ENCODE peak calls at places on chromosomes 12 and 14, in six cellular contexts. I, N, A, V, G and S are unnamed samples.

GRCh38 chr14:72610096-72610830 is 283.6 kb downstream of the DPF3 start:
- DNase-seq in A (no peak), I (no peak), G (no peak), V (no peak), N (no peak), S (peak; percentile 85)

GRCh38 chr12:116317986-116318737 is 40.7 kb upstream of the MED13L start:
- DNase-seq in A (no peak), I (no peak), N (no peak), G (no peak), V (peak; percentile 63), S (no peak)

GRCh38 chr12:26576266-26576665 is 256.7 kb downstream of the ITPR2 start:
- DNase-seq in N (no peak), A (no peak), G (no peak), V (no peak), I (no peak), S (no peak)

GRCh38 chr12:13277278-13277677 is 80.8 kb downstream of the EMP1 start:
- DNase-seq in I (no peak), N (no peak), V (no peak), G (no peak), A (no peak), S (no peak)

GRCh38 chr14:68506645-68507405 is 286.0 kb downstream of the ZFP36L1 start:
- DNase-seq in V (peak; percentile 65), I (no peak), A (no peak), G (no peak), N (no peak), S (no peak)

GRCh38 chr12:96399081-96399918 is 939 bp downstream of the CDK17 start:
- DNase-seq in V (peak; percentile 85), G (peak; percentile 72), I (no peak), N (peak; percentile 55), A (peak; percentile 96), S (no peak)

GRCh38 chr12:91991397-91992187 is 154.1 kb downstream of the BTG1 start:
- DNase-seq in A (no peak), V (no peak), N (no peak), G (no peak), I (no peak), S (no peak)

GRCh38 chr12:98227162-98227561 is 288.2 kb upstream of the TMPO start:
- DNase-seq in V (no peak), N (peak; percentile 58), G (no peak), A (no peak), I (peak; percentile 7), S (no peak)

GRCh38 chr12:27158322-27158721 is 75.9 kb upstream of the C12orf71 start:
- DNase-seq in N (peak; percentile 60), G (no peak), I (no peak), A (no peak), V (no peak), S (no peak)

GRCh38 chr14:86885280-86885679 is 1107.7 kb downstream of the GALC start:
- DNase-seq in G (no peak), V (no peak), N (no peak), A (no peak), I (no peak), S (no peak)

GRCh38 chr12:52217223-52217622 is 15.8 kb upstream of the KRT7 start:
- DNase-seq in N (peak; percentile 22), G (peak; percentile 95), V (peak; percentile 93), A (peak; percentile 74), I (peak; percentile 75), S (no peak)

GRCh38 chr12:54759751-54760150 is 94.6 kb upstream of the MUCL1 start:
- DNase-seq in G (no peak), V (no peak), I (peak; percentile 42), N (peak; percentile 87), A (no peak), S (no peak)

GRCh38 chr14:67940894-67941455 is 121.4 kb downstream of the RAD51B start:
- DNase-seq in V (no peak), I (no peak), G (no peak), A (no peak), N (peak; percentile 9), S (no peak)

GRCh38 chr12:68850390-68850789 is 42.4 kb downstream of the MDM2 start:
- DNase-seq in A (no peak), N (no peak), I (no peak), G (no peak), V (no peak), S (no peak)

GRCh38 chr14:61460853-61461611 is 139.7 kb downstream of the PRKCH start:
- DNase-seq in G (no peak), I (no peak), N (no peak), V (no peak), A (no peak), S (no peak)

GRCh38 chr12:59407799-59408198 is 188.0 kb upstream of the SLC16A7 start:
- DNase-seq in A (no peak), I (no peak), G (no peak), V (no peak), N (peak; percentile 28), S (no peak)

GRCh38 chr14:77355811-77356210 is 21.1 kb downstream of the TMED8 start:
- DNase-seq in N (no peak), I (no peak), A (no peak), V (no peak), G (no peak), S (no peak)

GRCh38 chr12:119804011-119804641 is 73.0 kb downstream of the CIT start:
- DNase-seq in A (no peak), N (peak; percentile 88), I (peak; percentile 33), V (peak; percentile 52), G (no peak), S (no peak)

DNA sequence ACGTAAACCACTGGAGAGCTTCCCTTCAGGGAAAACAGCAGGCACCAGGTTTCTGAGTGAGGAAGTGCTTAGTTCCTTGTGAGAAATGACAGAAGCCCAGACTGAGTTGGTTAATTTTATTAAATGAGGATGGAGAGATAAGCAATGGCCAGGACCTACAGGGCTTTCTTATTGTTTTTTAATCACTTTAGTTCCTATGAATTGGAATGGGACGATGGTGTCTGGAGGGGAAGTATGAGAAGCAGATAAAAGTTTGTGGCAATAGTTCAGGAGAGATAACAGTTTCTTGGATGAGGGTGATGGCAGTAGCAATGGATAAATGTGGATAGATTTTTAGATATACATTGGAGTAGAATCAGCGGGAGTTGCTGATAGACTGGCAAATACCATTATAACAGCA is 86.5 kb upstream of the PTPRR start:
- DNase-seq in A (no peak), N (no peak), G (no peak), I (no peak), V (no peak), S (no peak)
- TF ChIP-seq POLR2AphosphoS5 in A (no peak), N (no peak), G (no peak), I (no peak), V (no peak), S (no peak)

GRCh38 chr14:91415794-91416743 is 1.6 kb downstream of the CCDC88C start:
- DNase-seq in A (peak; percentile 91), V (peak; percentile 71), G (no peak), I (no peak), N (peak; percentile 51), S (no peak)
- H3K4me3 ChIP-seq in A (peak overlapping the region; percentile 90), V (peak overlapping the region; percentile 88), G (peak overlapping the region; percentile 61), I (peak overlapping the region; percentile 77), N (peak overlapping the region; percentile 91), S (peak overlapping the region; percentile 63)

DNA sequence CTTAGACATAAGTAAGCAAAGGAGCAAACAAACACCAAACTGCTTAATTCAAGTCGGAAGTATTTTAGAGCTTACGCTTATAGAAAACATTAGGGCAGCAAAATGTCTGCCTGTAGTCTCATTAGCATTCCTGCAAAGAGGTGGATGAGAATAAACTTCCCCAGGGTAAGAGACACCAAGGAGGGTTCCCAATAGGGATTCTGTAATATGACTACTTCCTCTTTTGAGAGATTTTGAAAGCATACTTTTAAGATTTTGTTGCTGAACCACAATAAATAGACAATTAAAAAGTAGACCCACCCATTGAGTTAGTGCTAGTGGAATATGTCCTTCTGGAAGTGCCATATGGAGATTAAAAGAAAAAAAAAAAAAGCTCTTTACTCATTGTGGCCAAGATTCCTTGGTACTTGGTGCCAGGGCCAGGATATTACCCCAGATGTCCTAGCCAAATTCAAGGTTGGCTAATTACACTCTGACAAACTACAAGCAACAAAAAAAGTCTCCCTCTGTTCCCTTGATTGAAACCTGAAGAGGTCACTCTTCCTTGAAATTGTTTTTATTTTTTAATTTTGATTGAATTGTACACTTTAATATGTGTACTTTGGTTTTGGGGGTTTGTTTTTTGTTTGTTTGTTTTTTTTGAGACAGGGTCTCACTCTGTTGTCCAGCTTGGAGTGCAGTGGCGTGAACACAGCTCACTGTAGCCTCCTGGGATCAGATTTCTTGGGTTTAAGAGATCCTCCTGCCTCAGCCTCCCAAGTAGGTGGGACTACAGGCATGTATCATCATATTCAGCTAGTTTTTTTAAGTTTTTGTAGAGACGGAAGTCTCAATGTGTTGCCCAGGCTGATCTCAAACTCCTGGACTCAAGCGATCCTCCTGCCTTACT is 8.7 kb downstream of the CLIP1 start:
- DNase-seq in A (no peak), N (no peak), I (no peak), G (no peak), V (no peak), S (no peak)
- TF ChIP-seq POLR2AphosphoS5 in A (no peak), N (no peak), I (no peak), G (no peak), V (no peak), S (no peak)

GRCh38 chr12:1575799-1576401 is 18.5 kb downstream of the FBXL14 start:
- DNase-seq in A (no peak), G (no peak), V (no peak), N (no peak), I (no peak), S (no peak)

GRCh38 chr12:1575287-1575798 is 19.0 kb downstream of the FBXL14 start:
- DNase-seq in V (no peak), I (no peak), N (no peak), A (no peak), G (no peak), S (no peak)

GRCh38 chr12:1574863-1575254 is 19.5 kb downstream of the FBXL14 start:
- DNase-seq in G (no peak), A (no peak), V (no peak), N (no peak), I (no peak), S (no peak)

GRCh38 chr12:1573960-1574862 is 20.2 kb downstream of the FBXL14 start:
- DNase-seq in V (no peak), A (no peak), I (no peak), N (no peak), G (no peak), S (no peak)

GRCh38 chr12:1572731-1573130 is 21.6 kb downstream of the FBXL14 start:
- DNase-seq in V (no peak), N (no peak), G (no peak), I (no peak), A (no peak), S (no peak)
- H3K4me3 ChIP-seq in V (no peak overlapping the region), N (no peak overlapping the region), G (no peak overlapping the region), I (no peak overlapping the region), A (no peak overlapping the region), S (no peak overlapping the region)

GRCh38 chr12:32270818-32271710 is 128.3 kb upstream of the FGD4 start:
- DNase-seq in A (no peak), N (peak; percentile 49), V (no peak), I (no peak), G (no peak), S (no peak)

GRCh38 chr12:32273063-32273521 is 126.3 kb upstream of the FGD4 start:
- DNase-seq in I (no peak), N (no peak), V (no peak), G (no peak), A (no peak), S (no peak)

GRCh38 chr12:32272465-32272864 is 126.9 kb upstream of the FGD4 start:
- DNase-seq in N (no peak), I (no peak), V (no peak), A (no peak), G (no peak), S (no peak)

GRCh38 chr12:32274665-32275064 is 124.7 kb upstream of the FGD4 start:
- DNase-seq in V (no peak), G (no peak), N (no peak), A (no peak), I (no peak), S (no peak)

GRCh38 chr12:32273712-32274111 is 125.6 kb upstream of the FGD4 start:
- DNase-seq in G (no peak), V (no peak), I (no peak), N (peak; percentile 66), A (peak; percentile 90), S (no peak)
- TF ChIP-seq POLR2AphosphoS5 in G (no peak), V (no peak), I (no peak), N (no peak), A (no peak), S (no peak)